ENCODE peak calls at places on chromosomes 3 and 15, in ten cellular contexts. G, H, A, C, K, I, M, B, S and X are unnamed samples.

GRCh38 chr3:27699067-27699466 is 23.1 kb downstream of the EOMES start:
- DNase-seq in G (no peak), H (no peak), A (no peak), C (no peak), K (no peak), I (no peak), M (no peak), B (no peak), S (no peak), X (no peak)

GRCh38 chr3:125961289-125961589 is 7.7 kb upstream of the ROPN1B start:
- DNase-seq in G (no peak), H (no peak), A (no peak), C (no peak), K (no peak), I (peak), M (no peak), B (no peak), S (no peak), X (no peak)

GRCh38 chr3:18868911-18869689 is 279.2 kb upstream of the KCNH8 start:
- DNase-seq in G (no peak), H (no peak), A (no peak), C (no peak), K (no peak), I (no peak), M (no peak), B (no peak), S (no peak), X (no peak)

GRCh38 chr3:10352146-10352911 is 31.4 kb upstream of the SEC13 start:
- DNase-seq in G (no peak), H (peak), A (peak), C (no peak), K (no peak), I (no peak), M (no peak), B (peak), S (no peak), X (peak)

GRCh38 chr3:27467545-27467944 is 16.6 kb downstream of the SLC4A7 start:
- DNase-seq in G (no peak), H (peak), A (peak), C (no peak), K (no peak), I (peak), M (no peak), B (peak), S (no peak), X (no peak)

GRCh38 chr15:85688703-85689102 is 106.0 kb downstream of the KLHL25 start:
- DNase-seq in G (no peak), H (no peak), A (no peak), C (no peak), K (no peak), I (no peak), M (no peak), B (no peak), S (no peak), X (no peak)

GRCh38 chr3:159112724-159113123 is 310.9 kb downstream of the MFSD1 start:
- DNase-seq in G (no peak), H (no peak), A (no peak), C (no peak), K (no peak), I (no peak), M (no peak), B (no peak), S (no peak), X (no peak)

GRCh38 chr3:14761121-14761672 is 57.6 kb upstream of the FGD5 start:
- DNase-seq in G (no peak), H (no peak), A (no peak), C (no peak), K (no peak), I (peak), M (no peak), B (no peak), S (no peak), X (no peak)

GRCh38 chr3:117234321-117234720 is 524.7 kb downstream of the TUSC7 start:
- DNase-seq in G (no peak), H (no peak), A (no peak), C (no peak), K (no peak), I (no peak), M (no peak), B (no peak), S (no peak), X (no peak)

GRCh38 chr3:48459331-48459730 is 12.8 kb downstream of the ATRIP start:
- DNase-seq in G (no peak), H (no peak), A (no peak), C (no peak), K (no peak), I (no peak), M (no peak), B (no peak), S (no peak), X (no peak)

GRCh38 chr3:126713229-126713628 is 9.2 kb downstream of the CHCHD6 start:
- DNase-seq in G (no peak), H (no peak), A (no peak), C (no peak), K (no peak), I (no peak), M (no peak), B (no peak), S (no peak), X (no peak)

GRCh38 chr15:99098426-99098825 is 6.5 kb upstream of the SYNM start:
- DNase-seq in G (no peak), H (no peak), A (no peak), C (no peak), K (no peak), I (peak), M (no peak), B (no peak), S (no peak), X (no peak)

GRCh38 chr15:88989578-88989977 is 76.4 kb upstream of the MFGE8 start:
- DNase-seq in G (no peak), H (peak), A (peak), C (no peak), K (no peak), I (no peak), M (no peak), B (peak), S (no peak), X (no peak)

GRCh38 chr15:81087694-81088093 is 46.4 kb upstream of the CFAP161 start:
- DNase-seq in G (no peak), H (no peak), A (no peak), C (no peak), K (no peak), I (no peak), M (no peak), B (peak), S (no peak), X (no peak)

GRCh38 chr3:179036226-179036625 is 35.4 kb downstream of the ZMAT3 start:
- DNase-seq in G (no peak), H (peak), A (no peak), C (no peak), K (no peak), I (no peak), M (no peak), B (no peak), S (no peak), X (no peak)

GRCh38 chr3:179036626-179037300 is 34.8 kb downstream of the ZMAT3 start:
- DNase-seq in G (no peak), H (no peak), A (no peak), C (no peak), K (no peak), I (no peak), M (no peak), B (peak), S (no peak), X (no peak)

GRCh38 chr3:179038216-179038898 is 33.3 kb downstream of the ZMAT3 start:
- DNase-seq in G (no peak), H (no peak), A (no peak), C (no peak), K (no peak), I (no peak), M (no peak), B (no peak), S (no peak), X (no peak)

GRCh38 chr3:179035232-179035631 is 36.4 kb downstream of the ZMAT3 start:
- DNase-seq in G (no peak), H (no peak), A (no peak), C (no peak), K (no peak), I (no peak), M (no peak), B (no peak), S (no peak), X (no peak)

DNA sequence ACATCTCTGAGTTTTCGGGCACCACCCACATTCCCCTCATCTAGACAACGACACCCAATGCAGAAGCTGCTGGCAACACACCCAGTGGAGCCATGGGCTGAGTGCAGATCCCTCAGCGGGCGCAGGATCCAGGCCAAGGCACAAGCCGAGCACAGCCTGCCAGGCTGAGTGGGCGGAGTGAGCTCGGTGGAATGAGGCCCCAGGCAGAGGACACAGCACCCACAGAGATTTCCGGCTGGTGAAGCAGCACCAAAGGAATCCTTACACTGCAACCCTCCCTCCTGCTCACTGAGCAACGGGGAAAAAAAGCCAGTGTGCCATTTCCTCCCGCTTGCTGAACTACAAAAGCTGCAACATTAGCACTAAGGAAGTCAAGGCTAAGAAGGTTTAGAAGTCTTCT is 34.2 kb downstream of the ZMAT3 start:
- DNase-seq in G (no peak), H (peak), A (peak), C (no peak), K (no peak), I (no peak), M (peak), B (peak), S (peak), X (no peak)
- H3K4me3 ChIP-seq in G (no peak), H (no peak), A (no peak), C (no peak), K (no peak), I (no peak), M (no peak), B (no peak), S (no peak), X (no peak)

GRCh38 chr3:171270541-171270940 is 189.7 kb downstream of the TNIK start:
- DNase-seq in G (no peak), H (no peak), A (no peak), C (no peak), K (no peak), I (no peak), M (no peak), B (no peak), S (no peak), X (no peak)
- H3K4me3 ChIP-seq in G (no peak), H (no peak), A (no peak), C (no peak), K (no peak), I (no peak), M (no peak), B (no peak), S (no peak), X (no peak)

GRCh38 chr3:29143151-29143550 is 137.7 kb upstream of the RBMS3 start:
- DNase-seq in G (no peak), H (no peak), A (no peak), C (no peak), K (no peak), I (no peak), M (no peak), B (no peak), S (no peak), X (no peak)

GRCh38 chr3:29145370-29145769 is 135.5 kb upstream of the RBMS3 start:
- DNase-seq in G (no peak), H (no peak), A (no peak), C (no peak), K (no peak), I (no peak), M (no peak), B (no peak), S (no peak), X (no peak)

GRCh38 chr3:29144807-29145206 is 136.1 kb upstream of the RBMS3 start:
- DNase-seq in G (no peak), H (peak), A (peak), C (no peak), K (peak), I (no peak), M (peak), B (peak), S (peak), X (no peak)

GRCh38 chr3:29141912-29142262 is 139.0 kb upstream of the RBMS3 start:
- DNase-seq in G (no peak), H (no peak), A (peak), C (no peak), K (no peak), I (no peak), M (no peak), B (no peak), S (no peak), X (no peak)

DNA sequence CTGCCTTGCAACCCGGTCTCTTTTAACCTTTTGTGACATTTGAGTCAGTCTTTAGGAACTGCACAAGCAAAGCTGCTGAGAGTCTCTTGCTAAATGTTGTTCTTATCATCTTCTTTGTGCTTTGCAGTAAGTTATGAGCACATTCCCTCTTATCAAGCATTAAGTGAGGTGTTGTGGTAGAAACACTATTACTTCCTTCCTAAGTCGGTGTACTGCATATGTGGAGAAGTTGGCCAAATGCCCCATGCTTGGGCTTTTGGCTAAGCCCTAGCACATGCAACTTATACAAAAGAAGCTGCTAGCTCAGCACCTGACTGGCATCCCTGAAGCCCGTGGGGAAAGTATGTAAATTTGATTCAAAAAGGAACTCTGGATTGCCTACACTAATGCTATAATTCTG is 136.5 kb upstream of the RBMS3 start:
- DNase-seq in G (no peak), H (no peak), A (peak), C (no peak), K (no peak), I (no peak), M (no peak), B (peak), S (no peak), X (no peak)
- H3K4me3 ChIP-seq in G (no peak), H (no peak), A (no peak), C (no peak), K (no peak), I (no peak), M (no peak), B (no peak), S (no peak), X (no peak)

DNA sequence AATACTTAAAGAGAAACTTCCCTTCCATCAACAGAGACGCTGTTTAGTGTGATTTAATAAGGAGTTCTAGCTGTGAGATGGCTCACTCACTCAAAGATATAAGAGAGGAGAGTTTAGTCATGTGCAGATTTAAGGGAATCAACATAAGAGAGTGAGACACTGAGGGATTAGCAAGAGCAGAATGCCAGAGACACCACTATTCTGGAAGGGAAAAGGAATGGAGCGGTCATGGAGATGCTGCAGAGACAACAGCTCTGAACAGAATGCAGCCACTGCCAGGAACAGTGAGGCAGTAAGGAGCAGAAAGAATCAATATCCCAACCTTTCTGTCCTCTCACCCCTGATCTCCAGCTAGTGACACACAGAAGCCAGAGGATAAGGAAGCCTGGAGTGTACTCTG is 248.8 kb downstream of the MBNL1 start:
- DNase-seq in G (no peak), H (no peak), A (no peak), C (peak), K (no peak), I (no peak), M (no peak), B (no peak), S (no peak), X (no peak)
- H3K4me3 ChIP-seq in G (no peak), H (no peak), A (no peak), C (no peak), K (no peak), I (no peak), M (no peak), B (no peak), S (no peak), X (no peak)

DNA sequence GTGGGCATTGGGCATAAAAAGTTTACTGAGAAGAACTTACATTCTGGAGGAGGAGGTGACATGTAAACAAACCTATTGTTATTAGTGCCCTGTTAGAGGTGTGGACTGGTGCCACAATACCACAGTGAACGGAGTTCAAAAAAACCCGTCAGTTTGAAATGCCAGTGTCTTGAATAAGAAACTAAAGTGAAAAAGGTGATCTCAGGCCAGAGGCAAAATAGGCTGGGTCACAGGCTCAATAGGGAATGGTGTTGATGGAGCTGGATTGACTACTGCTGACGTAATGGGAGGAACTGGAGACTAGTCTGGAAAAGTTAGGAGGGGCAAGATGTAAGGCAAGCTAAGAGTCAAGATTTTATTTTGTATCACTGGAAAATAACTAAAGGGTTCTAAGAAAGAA is 1.6 kb upstream of the DCBLD2 start:
- DNase-seq in G (no peak), H (no peak), A (no peak), C (no peak), K (no peak), I (no peak), M (no peak), B (no peak), S (no peak), X (no peak)
- H3K4me3 ChIP-seq in G (no peak), H (no peak), A (no peak), C (no peak), K (no peak), I (no peak), M (peak), B (no peak), S (peak), X (no peak)

GRCh38 chr15:63601026-63601726 is 4.0 kb downstream of the FBXL22 start:
- DNase-seq in G (no peak), H (peak), A (peak), C (no peak), K (peak), I (peak), M (peak), B (peak), S (peak), X (peak)

GRCh38 chr15:63599401-63600000 is 2.3 kb downstream of the FBXL22 start:
- DNase-seq in G (peak), H (peak), A (peak), C (no peak), K (peak), I (peak), M (peak), B (peak), S (peak), X (peak)

GRCh38 chr15:63600001-63600645 is 2.9 kb downstream of the FBXL22 start:
- DNase-seq in G (no peak), H (no peak), A (peak), C (no peak), K (no peak), I (peak), M (no peak), B (peak), S (peak), X (no peak)

GRCh38 chr15:63601727-63602185 is 4.6 kb downstream of the FBXL22 start:
- DNase-seq in G (no peak), H (no peak), A (no peak), C (no peak), K (no peak), I (peak), M (no peak), B (no peak), S (no peak), X (no peak)

GRCh38 chr15:63600646-63601025 is 3.4 kb downstream of the FBXL22 start:
- DNase-seq in G (peak), H (peak), A (peak), C (peak), K (peak), I (peak), M (peak), B (peak), S (peak), X (peak)
- H3K4me3 ChIP-seq in G (peak), H (peak), A (peak), C (peak), K (peak), I (peak), M (peak), B (peak), S (peak), X (peak)

GRCh38 chr3:149373235-149374125 is 4.0 kb downstream of the TM4SF1 start:
- DNase-seq in G (peak), H (peak), A (peak), C (no peak), K (no peak), I (no peak), M (no peak), B (peak), S (no peak), X (no peak)
- H3K4me3 ChIP-seq in G (no peak), H (no peak), A (no peak), C (no peak), K (no peak), I (no peak), M (peak), B (no peak), S (peak), X (peak)

DNA sequence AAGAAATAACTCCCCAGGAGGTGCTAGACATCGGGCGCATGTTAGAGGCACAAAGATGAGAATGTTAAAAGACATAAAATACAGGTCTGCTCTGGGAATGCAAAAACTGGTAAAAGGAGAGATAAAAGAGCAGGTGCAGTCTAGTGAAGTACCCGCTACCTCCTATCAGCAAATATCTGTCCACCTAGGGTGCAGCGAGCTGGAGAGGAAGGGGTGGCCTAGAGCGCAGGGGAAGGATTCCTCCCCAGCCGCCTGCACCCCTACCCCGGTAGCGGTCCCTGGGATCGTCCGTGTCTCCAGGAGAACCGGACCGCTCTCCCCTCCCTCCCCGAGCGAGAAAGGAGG is 230 bp upstream of the ZNF662 start:
- DNase-seq in G (no peak), H (no peak), A (no peak), C (no peak), K (no peak), I (no peak), M (no peak), B (no peak), S (no peak), X (no peak)
- H3K4me3 ChIP-seq in G (no peak), H (peak), A (no peak), C (no peak), K (no peak), I (no peak), M (peak), B (peak), S (peak), X (peak)

GRCh38 chr15:72184165-72184811 is 13.3 kb downstream of the GRAMD2A start:
- DNase-seq in G (no peak), H (peak), A (peak), C (no peak), K (no peak), I (peak), M (peak), B (peak), S (no peak), X (peak)
- H3K4me3 ChIP-seq in G (no peak), H (peak), A (no peak), C (peak), K (no peak), I (peak), M (peak), B (peak), S (peak), X (peak)